ENCODE peak calls at places on chromosome 14, in nine cellular contexts. One of them, this sample, is unnamed.

GRCh38 chr14:75200451-75200850 is 24.0 kb upstream of the TMED10 start:
- DNase-seq in SK-N-DZ: no peak
- DNase-seq in NCI-H1105: peak; percentile 37
- DNase-seq in adipocyte: no peak
- DNase-seq in HuH-7.5: no peak
- DNase-seq in naive B cell: no peak
- DNase-seq in T-helper 9 cell: no peak
- DNase-seq in hippocampal formation: no peak
- DNase-seq in T47D: peak; percentile 74
- DNase-seq in this sample: no peak

GRCh38 chr14:50954811-50955372 is 10.6 kb upstream of the PYGL start:
- DNase-seq in SK-N-DZ: peak; percentile 37
- DNase-seq in NCI-H1105: peak; percentile 47
- DNase-seq in adipocyte: peak; percentile 79
- DNase-seq in HuH-7.5: peak; percentile 25
- DNase-seq in naive B cell: no peak
- DNase-seq in T-helper 9 cell: no peak
- DNase-seq in hippocampal formation: no peak
- DNase-seq in T47D: peak; percentile 84
- DNase-seq in this sample: peak; percentile 44

GRCh38 chr14:87745507-87746118 is 247.4 kb downstream of the GALC start:
- DNase-seq in SK-N-DZ: peak; percentile 59
- DNase-seq in NCI-H1105: no peak
- DNase-seq in adipocyte: peak; percentile 11
- DNase-seq in HuH-7.5: peak; percentile 58
- DNase-seq in naive B cell: no peak
- DNase-seq in T-helper 9 cell: no peak
- DNase-seq in hippocampal formation: no peak
- DNase-seq in T47D: peak; percentile 30
- DNase-seq in this sample: peak; percentile 39

GRCh38 chr14:91005716-91006115 is 54.7 kb downstream of the RPS6KA5 start:
- DNase-seq in SK-N-DZ: no peak
- DNase-seq in NCI-H1105: no peak
- DNase-seq in adipocyte: no peak
- DNase-seq in HuH-7.5: no peak
- DNase-seq in naive B cell: no peak
- DNase-seq in T-helper 9 cell: no peak
- DNase-seq in hippocampal formation: no peak
- DNase-seq in T47D: peak; percentile 57
- DNase-seq in this sample: no peak

GRCh38 chr14:88490168-88490567 is 64.6 kb downstream of the PTPN21 start:
- DNase-seq in SK-N-DZ: no peak
- DNase-seq in NCI-H1105: no peak
- DNase-seq in adipocyte: no peak
- DNase-seq in HuH-7.5: no peak
- DNase-seq in naive B cell: no peak
- DNase-seq in T-helper 9 cell: no peak
- DNase-seq in hippocampal formation: no peak
- DNase-seq in T47D: no peak
- DNase-seq in this sample: no peak

GRCh38 chr14:105281354-105282097 is 19.3 kb downstream of the BRF1 start:
- DNase-seq in SK-N-DZ: peak; percentile 8
- DNase-seq in NCI-H1105: no peak
- DNase-seq in adipocyte: peak; percentile 73
- DNase-seq in HuH-7.5: peak; percentile 76
- DNase-seq in naive B cell: no peak
- DNase-seq in T-helper 9 cell: no peak
- DNase-seq in hippocampal formation: no peak
- DNase-seq in T47D: peak; percentile 51
- DNase-seq in this sample: peak; percentile 67

GRCh38 chr14:22520786-22521185 is 68.2 kb downstream of the DAD1 start:
- DNase-seq in SK-N-DZ: no peak
- DNase-seq in NCI-H1105: no peak
- DNase-seq in adipocyte: no peak
- DNase-seq in HuH-7.5: no peak
- DNase-seq in naive B cell: peak; percentile 29
- DNase-seq in T-helper 9 cell: no peak
- DNase-seq in hippocampal formation: no peak
- DNase-seq in T47D: no peak
- DNase-seq in this sample: no peak

GRCh38 chr14:67722293-67722692 is 20.6 kb downstream of the RDH12 start:
- DNase-seq in SK-N-DZ: peak; percentile 49
- DNase-seq in NCI-H1105: no peak
- DNase-seq in adipocyte: peak; percentile 37
- DNase-seq in HuH-7.5: no peak
- DNase-seq in naive B cell: no peak
- DNase-seq in T-helper 9 cell: no peak
- DNase-seq in hippocampal formation: peak; percentile 44
- DNase-seq in T47D: peak; percentile 41
- DNase-seq in this sample: no peak

GRCh38 chr14:52266179-52266578 is 1.3 kb upstream of the PTGDR start:
- DNase-seq in SK-N-DZ: no peak
- DNase-seq in NCI-H1105: no peak
- DNase-seq in adipocyte: peak; percentile 84
- DNase-seq in HuH-7.5: no peak
- DNase-seq in naive B cell: no peak
- DNase-seq in T-helper 9 cell: no peak
- DNase-seq in hippocampal formation: no peak
- DNase-seq in T47D: no peak
- DNase-seq in this sample: no peak

GRCh38 chr14:64605926-64606685 is 56.3 kb downstream of the PPP1R36 start:
- DNase-seq in SK-N-DZ: no peak
- DNase-seq in NCI-H1105: no peak
- DNase-seq in adipocyte: peak; percentile 29
- DNase-seq in HuH-7.5: no peak
- DNase-seq in naive B cell: no peak
- DNase-seq in T-helper 9 cell: no peak
- DNase-seq in hippocampal formation: no peak
- DNase-seq in T47D: no peak
- DNase-seq in this sample: no peak

GRCh38 chr14:22319526-22320352 is 269.3 kb downstream of the DAD1 start:
- DNase-seq in SK-N-DZ: peak; percentile 16
- DNase-seq in NCI-H1105: peak; percentile 12
- DNase-seq in adipocyte: peak; percentile 72
- DNase-seq in HuH-7.5: no peak
- DNase-seq in naive B cell: peak; percentile 38
- DNase-seq in T-helper 9 cell: no peak
- DNase-seq in hippocampal formation: peak; percentile 51
- DNase-seq in T47D: no peak
- DNase-seq in this sample: peak; percentile 52

GRCh38 chr14:96094656-96095055 is 55.5 kb downstream of the C14orf132 start:
- DNase-seq in SK-N-DZ: no peak
- DNase-seq in NCI-H1105: no peak
- DNase-seq in adipocyte: no peak
- DNase-seq in HuH-7.5: no peak
- DNase-seq in naive B cell: no peak
- DNase-seq in T-helper 9 cell: no peak
- DNase-seq in hippocampal formation: no peak
- DNase-seq in T47D: no peak
- DNase-seq in this sample: no peak

GRCh38 chr14:59262717-59263469 is 74.4 kb downstream of the DAAM1 start:
- DNase-seq in SK-N-DZ: no peak
- DNase-seq in NCI-H1105: no peak
- DNase-seq in adipocyte: no peak
- DNase-seq in HuH-7.5: peak; percentile 55
- DNase-seq in naive B cell: no peak
- DNase-seq in T-helper 9 cell: no peak
- DNase-seq in hippocampal formation: no peak
- DNase-seq in T47D: no peak
- DNase-seq in this sample: no peak

GRCh38 chr14:24403294-24404013 is 4.7 kb downstream of the NYNRIN start:
- DNase-seq in SK-N-DZ: no peak
- DNase-seq in NCI-H1105: no peak
- DNase-seq in adipocyte: peak; percentile 57
- DNase-seq in HuH-7.5: no peak
- DNase-seq in naive B cell: no peak
- DNase-seq in T-helper 9 cell: no peak
- DNase-seq in hippocampal formation: no peak
- DNase-seq in T47D: no peak
- DNase-seq in this sample: no peak

GRCh38 chr14:103549361-103550311 is 12.8 kb downstream of the BAG5 start:
- DNase-seq in SK-N-DZ: no peak
- DNase-seq in NCI-H1105: no peak
- DNase-seq in adipocyte: no peak
- DNase-seq in HuH-7.5: peak; percentile 59
- DNase-seq in naive B cell: no peak
- DNase-seq in T-helper 9 cell: no peak
- DNase-seq in hippocampal formation: peak; percentile 85
- DNase-seq in T47D: no peak
- DNase-seq in this sample: no peak

GRCh38 chr14:104437703-104438102 is 141.9 kb upstream of the C14orf180 start:
- DNase-seq in SK-N-DZ: no peak
- DNase-seq in NCI-H1105: no peak
- DNase-seq in adipocyte: no peak
- DNase-seq in HuH-7.5: no peak
- DNase-seq in naive B cell: no peak
- DNase-seq in T-helper 9 cell: no peak
- DNase-seq in hippocampal formation: no peak
- DNase-seq in T47D: no peak
- DNase-seq in this sample: no peak

GRCh38 chr14:20907214-20907613 is 16.0 kb downstream of the RNASE3 start:
- DNase-seq in SK-N-DZ: no peak
- DNase-seq in NCI-H1105: no peak
- DNase-seq in adipocyte: no peak
- DNase-seq in HuH-7.5: no peak
- DNase-seq in naive B cell: no peak
- DNase-seq in T-helper 9 cell: no peak
- DNase-seq in hippocampal formation: no peak
- DNase-seq in T47D: no peak
- DNase-seq in this sample: no peak

GRCh38 chr14:103169954-103170353 is 46.7 kb downstream of the TNFAIP2 start:
- DNase-seq in SK-N-DZ: no peak
- DNase-seq in NCI-H1105: peak; percentile 4
- DNase-seq in adipocyte: no peak
- DNase-seq in HuH-7.5: no peak
- DNase-seq in naive B cell: no peak
- DNase-seq in T-helper 9 cell: no peak
- DNase-seq in hippocampal formation: no peak
- DNase-seq in T47D: no peak
- DNase-seq in this sample: no peak

GRCh38 chr14:104105822-104106470 is 20.4 kb downstream of the ASPG start:
- DNase-seq in SK-N-DZ: no peak
- DNase-seq in NCI-H1105: no peak
- DNase-seq in adipocyte: no peak
- DNase-seq in HuH-7.5: no peak
- DNase-seq in naive B cell: no peak
- DNase-seq in T-helper 9 cell: no peak
- DNase-seq in hippocampal formation: no peak
- DNase-seq in T47D: no peak
- DNase-seq in this sample: no peak

GRCh38 chr14:37150414-37150813 is 22.0 kb downstream of the SLC25A21 start:
- DNase-seq in SK-N-DZ: peak; percentile 4
- DNase-seq in NCI-H1105: peak; percentile 43
- DNase-seq in adipocyte: peak; percentile 89
- DNase-seq in HuH-7.5: no peak
- DNase-seq in naive B cell: no peak
- DNase-seq in T-helper 9 cell: no peak
- DNase-seq in hippocampal formation: no peak
- DNase-seq in T47D: no peak
- DNase-seq in this sample: no peak

GRCh38 chr14:67418368-67419174 is 6.6 kb upstream of the PLEK2 start:
- DNase-seq in SK-N-DZ: no peak
- DNase-seq in NCI-H1105: no peak
- DNase-seq in adipocyte: no peak
- DNase-seq in HuH-7.5: no peak
- DNase-seq in naive B cell: no peak
- DNase-seq in T-helper 9 cell: no peak
- DNase-seq in hippocampal formation: no peak
- DNase-seq in T47D: no peak
- DNase-seq in this sample: no peak

GRCh38 chr14:99677231-99677891 is 6.7 kb upstream of the CYP46A1 start:
- DNase-seq in SK-N-DZ: no peak
- DNase-seq in NCI-H1105: no peak
- DNase-seq in adipocyte: no peak
- DNase-seq in HuH-7.5: peak; percentile 5
- DNase-seq in naive B cell: no peak
- DNase-seq in T-helper 9 cell: no peak
- DNase-seq in hippocampal formation: no peak
- DNase-seq in T47D: no peak
- DNase-seq in this sample: no peak

GRCh38 chr14:92637228-92637627 is 111.2 kb downstream of the LGMN start:
- DNase-seq in SK-N-DZ: no peak
- DNase-seq in NCI-H1105: no peak
- DNase-seq in adipocyte: no peak
- DNase-seq in HuH-7.5: no peak
- DNase-seq in naive B cell: no peak
- DNase-seq in T-helper 9 cell: no peak
- DNase-seq in hippocampal formation: no peak
- DNase-seq in T47D: no peak
- DNase-seq in this sample: no peak

GRCh38 chr14:67982711-67983608 is 163.4 kb downstream of the RAD51B start:
- DNase-seq in SK-N-DZ: no peak
- DNase-seq in NCI-H1105: no peak
- DNase-seq in adipocyte: no peak
- DNase-seq in HuH-7.5: no peak
- DNase-seq in naive B cell: no peak
- DNase-seq in T-helper 9 cell: no peak
- DNase-seq in hippocampal formation: no peak
- DNase-seq in T47D: no peak
- DNase-seq in this sample: no peak

GRCh38 chr14:77495354-77495753 is 3.3 kb downstream of the ISM2 start:
- DNase-seq in SK-N-DZ: no peak
- DNase-seq in NCI-H1105: no peak
- DNase-seq in adipocyte: no peak
- DNase-seq in HuH-7.5: no peak
- DNase-seq in naive B cell: no peak
- DNase-seq in T-helper 9 cell: no peak
- DNase-seq in hippocampal formation: no peak
- DNase-seq in T47D: no peak
- DNase-seq in this sample: no peak

GRCh38 chr14:75531660-75532317 is 9.5 kb downstream of the BATF start:
- DNase-seq in SK-N-DZ: no peak
- DNase-seq in NCI-H1105: no peak
- DNase-seq in adipocyte: no peak
- DNase-seq in HuH-7.5: no peak
- DNase-seq in naive B cell: no peak
- DNase-seq in T-helper 9 cell: no peak
- DNase-seq in hippocampal formation: no peak
- DNase-seq in T47D: no peak
- DNase-seq in this sample: no peak

GRCh38 chr14:75399819-75400678 is 27.8 kb upstream of the JDP2 start:
- DNase-seq in SK-N-DZ: no peak
- DNase-seq in NCI-H1105: peak; percentile 98
- DNase-seq in adipocyte: peak; percentile 23
- DNase-seq in HuH-7.5: no peak
- DNase-seq in naive B cell: no peak
- DNase-seq in T-helper 9 cell: no peak
- DNase-seq in hippocampal formation: peak; percentile 59
- DNase-seq in T47D: peak; percentile 58
- DNase-seq in this sample: no peak

GRCh38 chr14:60094306-60094897 is 2.7 kb downstream of the PCNX4 start:
- DNase-seq in SK-N-DZ: no peak
- DNase-seq in NCI-H1105: no peak
- DNase-seq in adipocyte: no peak
- DNase-seq in HuH-7.5: peak; percentile 21
- DNase-seq in naive B cell: no peak
- DNase-seq in T-helper 9 cell: no peak
- DNase-seq in hippocampal formation: no peak
- DNase-seq in T47D: no peak
- DNase-seq in this sample: no peak

GRCh38 chr14:100747021-100747586 is 20.4 kb downstream of the DLK1 start:
- DNase-seq in SK-N-DZ: no peak
- DNase-seq in NCI-H1105: peak; percentile 40
- DNase-seq in adipocyte: peak; percentile 97
- DNase-seq in HuH-7.5: no peak
- DNase-seq in naive B cell: no peak
- DNase-seq in T-helper 9 cell: no peak
- DNase-seq in hippocampal formation: no peak
- DNase-seq in T47D: no peak
- DNase-seq in this sample: no peak

GRCh38 chr14:56809262-56810215 is 740 bp downstream of the OTX2 start:
- DNase-seq in SK-N-DZ: no peak
- DNase-seq in NCI-H1105: no peak
- DNase-seq in adipocyte: no peak
- DNase-seq in HuH-7.5: no peak
- DNase-seq in naive B cell: no peak
- DNase-seq in T-helper 9 cell: no peak
- DNase-seq in hippocampal formation: no peak
- DNase-seq in T47D: no peak
- DNase-seq in this sample: no peak

GRCh38 chr14:88005050-88005481 is at the start of gene GPR65:
- DNase-seq in SK-N-DZ: no peak
- DNase-seq in NCI-H1105: no peak
- DNase-seq in adipocyte: no peak
- DNase-seq in HuH-7.5: no peak
- DNase-seq in naive B cell: peak; percentile 59
- DNase-seq in T-helper 9 cell: no peak
- DNase-seq in hippocampal formation: no peak
- DNase-seq in T47D: no peak
- DNase-seq in this sample: peak; percentile 23

This sample was measured in GM10248.